ENCODE peak calls at places on chromosomes 2 and 18, in ten cellular contexts. One of them, this sample, is unnamed.

GRCh38 chr2:137238065-137238464 is 472.7 kb downstream of the THSD7B start:
- DNase-seq in hypothalamus: no peak
- DNase-seq in Ammon's horn: no peak
- DNase-seq in activated CD4-positive, alpha-beta T cell treated with anti-CD3 and anti-CD28 coated beads, Interleukin-2, amount 50 U/mL, for 4 hours: no peak
- DNase-seq in NCI-H1092 treated with DMSO at 0.1 percent for 48 hours: no peak
- DNase-seq in M059J: no peak
- DNase-seq in iPS-NIHi11: no peak
- DNase-seq in NCI-H2171: no peak
- DNase-seq in NCI-H1694: no peak
- DNase-seq in A172: no peak
- DNase-seq in this sample: no peak

GRCh38 chr2:109513749-109514588 is 99.8 kb downstream of the SEPTIN10 start:
- DNase-seq in hypothalamus: no peak
- DNase-seq in Ammon's horn: no peak
- DNase-seq in activated CD4-positive, alpha-beta T cell treated with anti-CD3 and anti-CD28 coated beads, Interleukin-2, amount 50 U/mL, for 4 hours: no peak
- DNase-seq in NCI-H1092 treated with DMSO at 0.1 percent for 48 hours: no peak
- DNase-seq in M059J: peak
- DNase-seq in iPS-NIHi11: no peak
- DNase-seq in NCI-H2171: no peak
- DNase-seq in NCI-H1694: no peak
- DNase-seq in A172: peak
- DNase-seq in this sample: no peak

GRCh38 chr2:36385603-36386002 is 30.0 kb downstream of the CRIM1 start:
- DNase-seq in hypothalamus: no peak
- DNase-seq in Ammon's horn: no peak
- DNase-seq in activated CD4-positive, alpha-beta T cell treated with anti-CD3 and anti-CD28 coated beads, Interleukin-2, amount 50 U/mL, for 4 hours: no peak
- DNase-seq in NCI-H1092 treated with DMSO at 0.1 percent for 48 hours: no peak
- DNase-seq in M059J: no peak
- DNase-seq in iPS-NIHi11: no peak
- DNase-seq in NCI-H2171: no peak
- DNase-seq in NCI-H1694: no peak
- DNase-seq in A172: no peak
- DNase-seq in this sample: no peak

GRCh38 chr2:149989447-149990063 is 402.0 kb upstream of the MMADHC start:
- DNase-seq in hypothalamus: no peak
- DNase-seq in Ammon's horn: no peak
- DNase-seq in activated CD4-positive, alpha-beta T cell treated with anti-CD3 and anti-CD28 coated beads, Interleukin-2, amount 50 U/mL, for 4 hours: no peak
- DNase-seq in NCI-H1092 treated with DMSO at 0.1 percent for 48 hours: no peak
- DNase-seq in M059J: peak
- DNase-seq in iPS-NIHi11: no peak
- DNase-seq in NCI-H2171: no peak
- DNase-seq in NCI-H1694: no peak
- DNase-seq in A172: no peak
- DNase-seq in this sample: no peak

GRCh38 chr18:9742588-9743131 is 34.6 kb downstream of the RAB31 start:
- DNase-seq in hypothalamus: peak
- DNase-seq in Ammon's horn: peak
- DNase-seq in activated CD4-positive, alpha-beta T cell treated with anti-CD3 and anti-CD28 coated beads, Interleukin-2, amount 50 U/mL, for 4 hours: no peak
- DNase-seq in NCI-H1092 treated with DMSO at 0.1 percent for 48 hours: no peak
- DNase-seq in M059J: peak
- DNase-seq in iPS-NIHi11: no peak
- DNase-seq in NCI-H2171: no peak
- DNase-seq in NCI-H1694: no peak
- DNase-seq in A172: peak
- DNase-seq in this sample: no peak

GRCh38 chr2:1584691-1585485 is 159.4 kb downstream of the PXDN start:
- DNase-seq in hypothalamus: no peak
- DNase-seq in Ammon's horn: no peak
- DNase-seq in activated CD4-positive, alpha-beta T cell treated with anti-CD3 and anti-CD28 coated beads, Interleukin-2, amount 50 U/mL, for 4 hours: no peak
- DNase-seq in NCI-H1092 treated with DMSO at 0.1 percent for 48 hours: no peak
- DNase-seq in M059J: peak
- DNase-seq in iPS-NIHi11: no peak
- DNase-seq in NCI-H2171: no peak
- DNase-seq in NCI-H1694: no peak
- DNase-seq in A172: no peak
- DNase-seq in this sample: no peak

GRCh38 chr18:22551536-22552151 is 133.9 kb upstream of the CTAGE1 start:
- DNase-seq in hypothalamus: no peak
- DNase-seq in Ammon's horn: no peak
- DNase-seq in activated CD4-positive, alpha-beta T cell treated with anti-CD3 and anti-CD28 coated beads, Interleukin-2, amount 50 U/mL, for 4 hours: no peak
- DNase-seq in NCI-H1092 treated with DMSO at 0.1 percent for 48 hours: no peak
- DNase-seq in M059J: peak
- DNase-seq in iPS-NIHi11: no peak
- DNase-seq in NCI-H2171: no peak
- DNase-seq in NCI-H1694: no peak
- DNase-seq in A172: peak
- DNase-seq in this sample: no peak

GRCh38 chr2:35784777-35785176 is 570.8 kb upstream of the CRIM1 start:
- DNase-seq in hypothalamus: no peak
- DNase-seq in Ammon's horn: no peak
- DNase-seq in activated CD4-positive, alpha-beta T cell treated with anti-CD3 and anti-CD28 coated beads, Interleukin-2, amount 50 U/mL, for 4 hours: no peak
- DNase-seq in NCI-H1092 treated with DMSO at 0.1 percent for 48 hours: no peak
- DNase-seq in M059J: no peak
- DNase-seq in iPS-NIHi11: no peak
- DNase-seq in NCI-H2171: no peak
- DNase-seq in NCI-H1694: no peak
- DNase-seq in A172: no peak
- DNase-seq in this sample: no peak

GRCh38 chr2:66571873-66572272 is 136.9 kb downstream of the MEIS1 start:
- DNase-seq in hypothalamus: no peak
- DNase-seq in Ammon's horn: no peak
- DNase-seq in activated CD4-positive, alpha-beta T cell treated with anti-CD3 and anti-CD28 coated beads, Interleukin-2, amount 50 U/mL, for 4 hours: no peak
- DNase-seq in NCI-H1092 treated with DMSO at 0.1 percent for 48 hours: no peak
- DNase-seq in M059J: no peak
- DNase-seq in iPS-NIHi11: no peak
- DNase-seq in NCI-H2171: no peak
- DNase-seq in NCI-H1694: no peak
- DNase-seq in A172: no peak
- DNase-seq in this sample: no peak

GRCh38 chr2:54763636-54764291 is 40.3 kb downstream of the EML6 start:
- DNase-seq in hypothalamus: no peak
- DNase-seq in Ammon's horn: no peak
- DNase-seq in activated CD4-positive, alpha-beta T cell treated with anti-CD3 and anti-CD28 coated beads, Interleukin-2, amount 50 U/mL, for 4 hours: no peak
- DNase-seq in NCI-H1092 treated with DMSO at 0.1 percent for 48 hours: no peak
- DNase-seq in M059J: no peak
- DNase-seq in iPS-NIHi11: peak
- DNase-seq in NCI-H2171: no peak
- DNase-seq in NCI-H1694: peak
- DNase-seq in A172: no peak
- DNase-seq in this sample: no peak

GRCh38 chr2:120759543-120760331 is 24.1 kb downstream of the GLI2 start:
- DNase-seq in hypothalamus: no peak
- DNase-seq in Ammon's horn: no peak
- DNase-seq in activated CD4-positive, alpha-beta T cell treated with anti-CD3 and anti-CD28 coated beads, Interleukin-2, amount 50 U/mL, for 4 hours: no peak
- DNase-seq in NCI-H1092 treated with DMSO at 0.1 percent for 48 hours: no peak
- DNase-seq in M059J: no peak
- DNase-seq in iPS-NIHi11: no peak
- DNase-seq in NCI-H2171: no peak
- DNase-seq in NCI-H1694: no peak
- DNase-seq in A172: no peak
- DNase-seq in this sample: no peak

GRCh38 chr2:73257425-73258125 is 23.5 kb downstream of the CCT7 start:
- DNase-seq in hypothalamus: no peak
- DNase-seq in Ammon's horn: no peak
- DNase-seq in activated CD4-positive, alpha-beta T cell treated with anti-CD3 and anti-CD28 coated beads, Interleukin-2, amount 50 U/mL, for 4 hours: no peak
- DNase-seq in NCI-H1092 treated with DMSO at 0.1 percent for 48 hours: no peak
- DNase-seq in M059J: no peak
- DNase-seq in iPS-NIHi11: no peak
- DNase-seq in NCI-H2171: no peak
- DNase-seq in NCI-H1694: no peak
- DNase-seq in A172: no peak
- DNase-seq in this sample: no peak

GRCh38 chr2:172438741-172439508 is 11.5 kb downstream of the ITGA6 start:
- DNase-seq in hypothalamus: no peak
- DNase-seq in Ammon's horn: no peak
- DNase-seq in activated CD4-positive, alpha-beta T cell treated with anti-CD3 and anti-CD28 coated beads, Interleukin-2, amount 50 U/mL, for 4 hours: no peak
- DNase-seq in NCI-H1092 treated with DMSO at 0.1 percent for 48 hours: no peak
- DNase-seq in M059J: peak
- DNase-seq in iPS-NIHi11: peak
- DNase-seq in NCI-H2171: no peak
- DNase-seq in NCI-H1694: no peak
- DNase-seq in A172: peak
- DNase-seq in this sample: no peak

GRCh38 chr2:241999184-241999583 is 129.7 kb downstream of the RTP5 start:
- DNase-seq in hypothalamus: no peak
- DNase-seq in Ammon's horn: no peak
- DNase-seq in activated CD4-positive, alpha-beta T cell treated with anti-CD3 and anti-CD28 coated beads, Interleukin-2, amount 50 U/mL, for 4 hours: no peak
- DNase-seq in NCI-H1092 treated with DMSO at 0.1 percent for 48 hours: no peak
- DNase-seq in M059J: no peak
- DNase-seq in iPS-NIHi11: no peak
- DNase-seq in NCI-H2171: no peak
- DNase-seq in NCI-H1694: no peak
- DNase-seq in A172: no peak
- DNase-seq in this sample: no peak

GRCh38 chr2:64645014-64645418 is 8.7 kb downstream of the SERTAD2 start:
- DNase-seq in hypothalamus: peak
- DNase-seq in Ammon's horn: no peak
- DNase-seq in activated CD4-positive, alpha-beta T cell treated with anti-CD3 and anti-CD28 coated beads, Interleukin-2, amount 50 U/mL, for 4 hours: no peak
- DNase-seq in NCI-H1092 treated with DMSO at 0.1 percent for 48 hours: peak
- DNase-seq in M059J: peak
- DNase-seq in iPS-NIHi11: peak
- DNase-seq in NCI-H2171: peak
- DNase-seq in NCI-H1694: peak
- DNase-seq in A172: peak
- DNase-seq in this sample: peak

GRCh38 chr18:50240083-50240563 is 26.2 kb downstream of the CFAP53 start:
- DNase-seq in hypothalamus: no peak
- DNase-seq in Ammon's horn: no peak
- DNase-seq in activated CD4-positive, alpha-beta T cell treated with anti-CD3 and anti-CD28 coated beads, Interleukin-2, amount 50 U/mL, for 4 hours: no peak
- DNase-seq in NCI-H1092 treated with DMSO at 0.1 percent for 48 hours: no peak
- DNase-seq in M059J: no peak
- DNase-seq in iPS-NIHi11: no peak
- DNase-seq in NCI-H2171: no peak
- DNase-seq in NCI-H1694: no peak
- DNase-seq in A172: peak
- DNase-seq in this sample: no peak

GRCh38 chr2:224278531-224278930 is 123.4 kb downstream of the FAM124B start:
- DNase-seq in hypothalamus: no peak
- DNase-seq in Ammon's horn: no peak
- DNase-seq in activated CD4-positive, alpha-beta T cell treated with anti-CD3 and anti-CD28 coated beads, Interleukin-2, amount 50 U/mL, for 4 hours: no peak
- DNase-seq in NCI-H1092 treated with DMSO at 0.1 percent for 48 hours: no peak
- DNase-seq in M059J: peak
- DNase-seq in iPS-NIHi11: no peak
- DNase-seq in NCI-H2171: no peak
- DNase-seq in NCI-H1694: no peak
- DNase-seq in A172: no peak
- DNase-seq in this sample: no peak

GRCh38 chr2:217434183-217434620 is 568.6 kb downstream of the TNS1 start:
- DNase-seq in hypothalamus: peak
- DNase-seq in Ammon's horn: peak
- DNase-seq in activated CD4-positive, alpha-beta T cell treated with anti-CD3 and anti-CD28 coated beads, Interleukin-2, amount 50 U/mL, for 4 hours: no peak
- DNase-seq in NCI-H1092 treated with DMSO at 0.1 percent for 48 hours: peak
- DNase-seq in M059J: peak
- DNase-seq in iPS-NIHi11: peak
- DNase-seq in NCI-H2171: peak
- DNase-seq in NCI-H1694: peak
- DNase-seq in A172: peak
- DNase-seq in this sample: peak

GRCh38 chr2:49490710-49491109 is 336.4 kb upstream of the FSHR start:
- DNase-seq in hypothalamus: no peak
- DNase-seq in Ammon's horn: no peak
- DNase-seq in activated CD4-positive, alpha-beta T cell treated with anti-CD3 and anti-CD28 coated beads, Interleukin-2, amount 50 U/mL, for 4 hours: no peak
- DNase-seq in NCI-H1092 treated with DMSO at 0.1 percent for 48 hours: peak
- DNase-seq in M059J: peak
- DNase-seq in iPS-NIHi11: peak
- DNase-seq in NCI-H2171: no peak
- DNase-seq in NCI-H1694: no peak
- DNase-seq in A172: no peak
- DNase-seq in this sample: no peak

GRCh38 chr2:209517436-209517835 is 93.6 kb downstream of the MAP2 start:
- DNase-seq in hypothalamus: no peak
- DNase-seq in Ammon's horn: no peak
- DNase-seq in activated CD4-positive, alpha-beta T cell treated with anti-CD3 and anti-CD28 coated beads, Interleukin-2, amount 50 U/mL, for 4 hours: no peak
- DNase-seq in NCI-H1092 treated with DMSO at 0.1 percent for 48 hours: no peak
- DNase-seq in M059J: no peak
- DNase-seq in iPS-NIHi11: no peak
- DNase-seq in NCI-H2171: no peak
- DNase-seq in NCI-H1694: no peak
- DNase-seq in A172: no peak
- DNase-seq in this sample: no peak

GRCh38 chr2:224982910-224983688 is 59.2 kb downstream of the DOCK10 start:
- DNase-seq in hypothalamus: no peak
- DNase-seq in Ammon's horn: peak
- DNase-seq in activated CD4-positive, alpha-beta T cell treated with anti-CD3 and anti-CD28 coated beads, Interleukin-2, amount 50 U/mL, for 4 hours: no peak
- DNase-seq in NCI-H1092 treated with DMSO at 0.1 percent for 48 hours: peak
- DNase-seq in M059J: peak
- DNase-seq in iPS-NIHi11: no peak
- DNase-seq in NCI-H2171: no peak
- DNase-seq in NCI-H1694: no peak
- DNase-seq in A172: peak
- DNase-seq in this sample: no peak

GRCh38 chr2:170122883-170123547 is 54.9 kb upstream of the MYO3B start:
- DNase-seq in hypothalamus: no peak
- DNase-seq in Ammon's horn: no peak
- DNase-seq in activated CD4-positive, alpha-beta T cell treated with anti-CD3 and anti-CD28 coated beads, Interleukin-2, amount 50 U/mL, for 4 hours: no peak
- DNase-seq in NCI-H1092 treated with DMSO at 0.1 percent for 48 hours: no peak
- DNase-seq in M059J: peak
- DNase-seq in iPS-NIHi11: no peak
- DNase-seq in NCI-H2171: no peak
- DNase-seq in NCI-H1694: no peak
- DNase-seq in A172: peak
- DNase-seq in this sample: no peak

GRCh38 chr2:38534746-38535403 is 67.9 kb downstream of the HNRNPLL start:
- DNase-seq in hypothalamus: no peak
- DNase-seq in Ammon's horn: no peak
- DNase-seq in activated CD4-positive, alpha-beta T cell treated with anti-CD3 and anti-CD28 coated beads, Interleukin-2, amount 50 U/mL, for 4 hours: no peak
- DNase-seq in NCI-H1092 treated with DMSO at 0.1 percent for 48 hours: no peak
- DNase-seq in M059J: no peak
- DNase-seq in iPS-NIHi11: no peak
- DNase-seq in NCI-H2171: no peak
- DNase-seq in NCI-H1694: no peak
- DNase-seq in A172: no peak
- DNase-seq in this sample: no peak

GRCh38 chr2:25618676-25619075 is 54.7 kb downstream of the DTNB start:
- DNase-seq in hypothalamus: no peak
- DNase-seq in Ammon's horn: no peak
- DNase-seq in activated CD4-positive, alpha-beta T cell treated with anti-CD3 and anti-CD28 coated beads, Interleukin-2, amount 50 U/mL, for 4 hours: no peak
- DNase-seq in NCI-H1092 treated with DMSO at 0.1 percent for 48 hours: peak
- DNase-seq in M059J: peak
- DNase-seq in iPS-NIHi11: no peak
- DNase-seq in NCI-H2171: no peak
- DNase-seq in NCI-H1694: no peak
- DNase-seq in A172: peak
- DNase-seq in this sample: no peak

GRCh38 chr2:220127857-220128256 is 500.4 kb downstream of the SLC4A3 start:
- DNase-seq in hypothalamus: no peak
- DNase-seq in Ammon's horn: no peak
- DNase-seq in activated CD4-positive, alpha-beta T cell treated with anti-CD3 and anti-CD28 coated beads, Interleukin-2, amount 50 U/mL, for 4 hours: no peak
- DNase-seq in NCI-H1092 treated with DMSO at 0.1 percent for 48 hours: no peak
- DNase-seq in M059J: no peak
- DNase-seq in iPS-NIHi11: no peak
- DNase-seq in NCI-H2171: no peak
- DNase-seq in NCI-H1694: no peak
- DNase-seq in A172: no peak
- DNase-seq in this sample: no peak

GRCh38 chr18:9433616-9434239 is 41.6 kb upstream of the RALBP1 start:
- DNase-seq in hypothalamus: no peak
- DNase-seq in Ammon's horn: no peak
- DNase-seq in activated CD4-positive, alpha-beta T cell treated with anti-CD3 and anti-CD28 coated beads, Interleukin-2, amount 50 U/mL, for 4 hours: no peak
- DNase-seq in NCI-H1092 treated with DMSO at 0.1 percent for 48 hours: no peak
- DNase-seq in M059J: no peak
- DNase-seq in iPS-NIHi11: peak
- DNase-seq in NCI-H2171: peak
- DNase-seq in NCI-H1694: peak
- DNase-seq in A172: no peak
- DNase-seq in this sample: peak

GRCh38 chr18:8943900-8944870 is 158.3 kb upstream of the NDUFV2 start:
- DNase-seq in hypothalamus: no peak
- DNase-seq in Ammon's horn: peak
- DNase-seq in activated CD4-positive, alpha-beta T cell treated with anti-CD3 and anti-CD28 coated beads, Interleukin-2, amount 50 U/mL, for 4 hours: no peak
- DNase-seq in NCI-H1092 treated with DMSO at 0.1 percent for 48 hours: no peak
- DNase-seq in M059J: peak
- DNase-seq in iPS-NIHi11: no peak
- DNase-seq in NCI-H2171: no peak
- DNase-seq in NCI-H1694: no peak
- DNase-seq in A172: peak
- DNase-seq in this sample: no peak

GRCh38 chr2:99490088-99491065 is 560 bp upstream of the REV1 start:
- DNase-seq in hypothalamus: peak
- DNase-seq in Ammon's horn: peak
- DNase-seq in activated CD4-positive, alpha-beta T cell treated with anti-CD3 and anti-CD28 coated beads, Interleukin-2, amount 50 U/mL, for 4 hours: peak
- DNase-seq in NCI-H1092 treated with DMSO at 0.1 percent for 48 hours: peak
- DNase-seq in M059J: peak
- DNase-seq in iPS-NIHi11: peak
- DNase-seq in NCI-H2171: peak
- DNase-seq in NCI-H1694: peak
- DNase-seq in A172: peak
- DNase-seq in this sample: peak